ENCODE peak calls at places on chromosomes 1 and 21, in six cellular contexts. E is fibroblast of pulmonary artery, T is bronchial epithelial cell, M is mammary epithelial cell, N is lung, L is cardiac fibroblast. A is an unnamed sample.

GRCh38 chr21:45330075-45330781 is 42.5 kb upstream of the POFUT2 start:
- DNase-seq in T (peak; percentile 63), M (peak; percentile 29), E (peak; percentile 85), L (peak; percentile 74), N (peak; percentile 88), A (peak; percentile 93)

GRCh38 chr1:215777370-215777925 is 210.3 kb downstream of the KCTD3 start:
- DNase-seq in T (peak; percentile 86), L (peak; percentile 4), N (no peak), M (peak; percentile 79), E (no peak), A (no peak)

GRCh38 chr21:45309541-45310381 is 22.1 kb upstream of the POFUT2 start:
- DNase-seq in L (no peak), M (no peak), T (no peak), E (no peak), N (no peak), A (no peak)

GRCh38 chr1:227434808-227435207 is 116.5 kb upstream of the CDC42BPA start:
- DNase-seq in N (no peak), T (no peak), M (no peak), L (no peak), E (no peak), A (no peak)

GRCh38 chr1:1918901-1919303 is at the start of gene TMEM52:
- DNase-seq in E (no peak), L (no peak), M (no peak), N (no peak), T (no peak), A (no peak)

GRCh38 chr1:34639701-34640100 is 115.1 kb upstream of the GJB5 start:
- DNase-seq in T (no peak), M (no peak), N (no peak), L (no peak), E (no peak), A (no peak)

GRCh38 chr1:234396871-234397270 is 23.6 kb downstream of the COA6 start:
- DNase-seq in T (no peak), L (no peak), N (no peak), E (no peak), M (no peak), A (no peak)

GRCh38 chr1:234597894-234598293 is 12.1 kb downstream of the IRF2BP2 start:
- DNase-seq in T (no peak), E (peak; percentile 74), N (no peak), M (peak; percentile 51), L (peak; percentile 77), A (no peak)

GRCh38 chr1:9340864-9341263 is 48.2 kb downstream of the SPSB1 start:
- DNase-seq in E (no peak), M (no peak), T (no peak), L (no peak), N (no peak), A (no peak)

GRCh38 chr1:59151860-59152259 is 145.0 kb upstream of the FGGY start:
- DNase-seq in L (no peak), M (no peak), E (no peak), T (no peak), N (no peak), A (no peak)

GRCh38 chr1:96510911-96511310 is 210.7 kb upstream of the PTBP2 start:
- DNase-seq in M (no peak), E (no peak), N (no peak), L (no peak), T (no peak), A (no peak)

GRCh38 chr1:109904105-109904817 is 6.4 kb upstream of the CSF1 start:
- DNase-seq in L (no peak), T (no peak), E (no peak), M (peak; percentile 53), N (no peak), A (no peak)

GRCh38 chr1:185837711-185838110 is 103.5 kb downstream of the HMCN1 start:
- DNase-seq in T (no peak), L (no peak), N (no peak), M (no peak), E (peak; percentile 59), A (no peak)

GRCh38 chr1:198788561-198789064 is 149.8 kb downstream of the PTPRC start:
- DNase-seq in M (no peak), E (peak; percentile 68), T (no peak), L (peak; percentile 20), N (no peak), A (no peak)

GRCh38 chr1:75725861-75726361 is 1.4 kb downstream of the ACADM start:
- DNase-seq in L (peak; percentile 8), N (no peak), T (no peak), E (no peak), M (no peak), A (no peak)

DNA sequence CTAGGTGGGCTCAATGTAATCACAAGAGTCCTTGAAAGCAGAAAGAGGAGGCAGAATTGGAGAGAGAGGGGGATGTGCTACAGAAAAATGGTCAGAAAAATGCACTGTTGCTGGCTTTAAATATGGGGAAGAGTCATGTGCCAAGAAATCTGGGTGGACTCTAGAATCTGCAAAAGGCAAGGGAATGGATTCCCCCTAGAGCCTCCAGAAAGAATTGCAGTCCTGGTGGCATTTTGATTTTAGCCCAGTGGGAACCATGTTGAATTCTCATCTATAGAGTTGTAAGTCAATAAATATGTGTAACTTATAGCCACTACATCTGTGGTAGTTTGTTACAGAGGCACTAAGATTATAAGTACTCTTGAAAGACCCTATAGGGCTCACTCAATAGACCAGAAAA is 210.3 kb downstream of the ASTN1 start:
- DNase-seq in L (no peak), E (peak; percentile 4), N (no peak), M (no peak), T (no peak), A (no peak)
- TF ChIP-seq CTCF in L (no peak), E (peak; percentile 11), N (no peak), M (peak; percentile 38), T (no peak), A (no peak)

GRCh38 chr1:81021134-81021533 is 779.6 kb upstream of the ADGRL2 start:
- DNase-seq in N (no peak), M (no peak), E (peak; percentile 69), L (peak; percentile 42), T (no peak), A (no peak)
- TF ChIP-seq CTCF in N (no peak), M (peak; percentile 15), E (peak; percentile 57), L (peak; percentile 42), T (no peak), A (no peak)

DNA sequence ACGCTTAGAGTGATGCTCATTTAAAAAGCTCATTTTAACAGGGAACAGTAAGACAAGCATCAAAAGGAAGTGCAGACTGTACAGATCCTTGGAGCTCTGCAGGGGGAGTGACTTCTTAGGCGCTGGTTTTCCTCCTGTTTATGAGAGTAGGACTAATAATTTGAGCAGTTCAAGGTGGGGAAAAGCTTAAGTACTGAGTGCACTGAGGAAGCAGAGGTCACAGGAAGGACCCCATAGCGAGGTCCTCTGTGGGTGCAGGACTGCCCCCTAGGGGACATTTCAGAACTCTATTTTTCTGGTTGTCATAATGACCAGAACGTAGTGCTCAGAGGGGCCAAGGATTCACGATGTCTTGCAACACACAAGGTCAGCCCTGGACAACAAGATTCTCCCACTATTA is 112.1 kb downstream of the HLCS start:
- DNase-seq in N (no peak), M (no peak), L (peak; percentile 59), E (peak; percentile 58), T (peak; percentile 28), A (no peak)
- TF ChIP-seq CTCF in N (no peak), M (peak; percentile 57), L (peak; percentile 74), E (peak; percentile 65), T (peak; percentile 65), A (peak; percentile 76)

DNA sequence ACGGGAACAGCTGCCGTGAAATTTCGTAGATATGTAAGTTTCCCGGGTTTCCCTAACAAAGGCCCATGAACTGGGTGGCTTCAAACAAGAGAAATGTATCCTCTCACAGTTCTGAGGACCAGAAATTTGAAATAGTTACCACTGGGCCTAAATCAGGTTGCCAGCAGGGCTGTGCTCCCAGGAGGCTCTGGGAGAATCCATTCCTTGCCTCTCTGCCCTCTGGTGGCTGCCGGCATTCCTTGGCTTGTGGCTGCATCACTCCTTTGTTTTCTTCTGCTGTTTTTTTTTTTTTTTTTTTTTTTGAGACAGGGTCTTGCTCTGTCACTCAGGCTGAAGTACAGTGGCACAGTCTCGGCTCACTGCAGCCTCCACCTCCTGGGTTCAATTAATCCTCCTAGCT is 23.7 kb downstream of the UMODL1 start:
- DNase-seq in E (no peak), L (no peak), T (no peak), N (no peak), M (no peak), A (no peak)
- TF ChIP-seq CTCF in E (no peak), L (peak; percentile 2), T (no peak), N (no peak), M (no peak), A (no peak)

GRCh38 chr1:165686121-165686970 is 12.0 kb downstream of the ALDH9A1 start:
- DNase-seq in T (no peak), N (no peak), E (no peak), L (no peak), M (no peak), A (no peak)
- TF ChIP-seq CTCF in T (no peak), N (no peak), E (no peak), L (no peak), M (peak; percentile 13), A (peak; percentile 13)

A was measured in kidney epithelial cell.